ENCODE peak calls at places on chromosomes 12 and 14, in ten cellular contexts. E is NCI-H2081; X is astrocyte of the cerebellum; V is posterior cingulate gyrus; W is activated naive CD4-positive, alpha-beta T cell; R is GM12865; N is WERI-Rb-1; M is EL; O is activated CD4-positive, alpha-beta T cell treated with anti-CD3 and anti-CD28 coated beads, Interleukin-2, amount 50 U/mL, for 1 hour; U is T-helper 17 cell. T is an unnamed sample.

GRCh38 chr12:21296751-21297406 is 37.8 kb downstream of the SLCO1A2 start:
- DNase-seq in E (no peak), X (peak), V (no peak), W (no peak), R (peak), N (no peak), M (peak), O (no peak), U (no peak), T (no peak)

GRCh38 chr14:53391631-53392030 is 238.5 kb upstream of the DDHD1 start:
- DNase-seq in E (no peak), X (peak), V (no peak), W (no peak), R (no peak), N (no peak), M (peak), O (no peak), U (no peak), T (no peak)

GRCh38 chr12:52436000-52436827 is 2.0 kb upstream of the KRT75 start:
- DNase-seq in E (no peak), X (peak), V (no peak), W (no peak), R (no peak), N (no peak), M (no peak), O (no peak), U (no peak), T (no peak)

GRCh38 chr12:113007166-113007565 is 28.8 kb downstream of the OAS2 start:
- DNase-seq in E (no peak), X (peak), V (no peak), W (no peak), R (no peak), N (no peak), M (peak), O (no peak), U (no peak), T (no peak)

GRCh38 chr14:99562848-99563748 is 40.9 kb downstream of the CCDC85C start:
- DNase-seq in E (peak), X (peak), V (peak), W (no peak), R (no peak), N (peak), M (no peak), O (no peak), U (no peak), T (no peak)

GRCh38 chr12:92573104-92573503 is 129.7 kb upstream of the PLEKHG7 start:
- DNase-seq in E (no peak), X (no peak), V (no peak), W (no peak), R (no peak), N (no peak), M (no peak), O (no peak), U (no peak), T (no peak)

GRCh38 chr14:102071283-102071998 is 15.4 kb downstream of the HSP90AA1 start:
- DNase-seq in E (no peak), X (no peak), V (no peak), W (no peak), R (no peak), N (no peak), M (peak), O (no peak), U (no peak), T (no peak)

GRCh38 chr12:19620222-19620621 is 180.9 kb downstream of the AEBP2 start:
- DNase-seq in E (no peak), X (no peak), V (no peak), W (no peak), R (no peak), N (no peak), M (no peak), O (no peak), U (no peak), T (no peak)

GRCh38 chr12:113601656-113602263 is 130.1 kb upstream of the LHX5 start:
- DNase-seq in E (no peak), X (no peak), V (no peak), W (no peak), R (no peak), N (no peak), M (no peak), O (no peak), U (no peak), T (no peak)

GRCh38 chr14:69133206-69134125 is 19.5 kb downstream of the DCAF5 start:
- DNase-seq in E (no peak), X (no peak), V (no peak), W (no peak), R (no peak), N (no peak), M (peak), O (no peak), U (no peak), T (no peak)

GRCh38 chr12:115044073-115044472 is 360.1 kb upstream of the TBX3 start:
- DNase-seq in E (no peak), X (no peak), V (no peak), W (no peak), R (no peak), N (no peak), M (no peak), O (no peak), U (no peak), T (no peak)

GRCh38 chr12:124777399-124778372 is 86.0 kb downstream of the SCARB1 start:
- DNase-seq in E (no peak), X (no peak), V (no peak), W (no peak), R (no peak), N (no peak), M (no peak), O (no peak), U (no peak), T (no peak)

GRCh38 chr14:47857646-47858045 is 182.2 kb upstream of the MDGA2 start:
- DNase-seq in E (no peak), X (no peak), V (no peak), W (no peak), R (no peak), N (no peak), M (no peak), O (no peak), U (no peak), T (no peak)

GRCh38 chr12:29081101-29081500 is 68.0 kb upstream of the FAR2 start:
- DNase-seq in E (no peak), X (no peak), V (no peak), W (no peak), R (no peak), N (no peak), M (no peak), O (no peak), U (no peak), T (no peak)

GRCh38 chr12:19967486-19967885 is 400.9 kb upstream of the PDE3A start:
- DNase-seq in E (peak), X (peak), V (no peak), W (no peak), R (peak), N (no peak), M (peak), O (no peak), U (no peak), T (peak)

GRCh38 chr12:15910864-15911696 is at the start of gene DERA:
- DNase-seq in E (peak), X (peak), V (peak), W (no peak), R (peak), N (peak), M (peak), O (peak), U (peak), T (peak)

GRCh38 chr12:123928274-123928865 is 44.3 kb downstream of the CCDC92 start:
- DNase-seq in E (no peak), X (no peak), V (peak), W (no peak), R (no peak), N (peak), M (no peak), O (no peak), U (no peak), T (no peak)

GRCh38 chr14:22630486-22630885 is 13.7 kb downstream of the OR6J1 start:
- DNase-seq in E (no peak), X (peak), V (no peak), W (no peak), R (no peak), N (no peak), M (no peak), O (no peak), U (no peak), T (no peak)

GRCh38 chr12:4197922-4198763 is 75.4 kb upstream of the CCND2 start:
- DNase-seq in E (no peak), X (no peak), V (no peak), W (no peak), R (no peak), N (no peak), M (no peak), O (no peak), U (no peak), T (no peak)

GRCh38 chr12:47223848-47224213 is 144.1 kb upstream of the AMIGO2 start:
- DNase-seq in E (no peak), X (no peak), V (no peak), W (no peak), R (no peak), N (no peak), M (no peak), O (no peak), U (no peak), T (no peak)

GRCh38 chr14:76776306-76777251 is 15.3 kb downstream of the VASH1 start:
- DNase-seq in E (peak), X (no peak), V (peak), W (no peak), R (no peak), N (peak), M (no peak), O (no peak), U (no peak), T (no peak)

GRCh38 chr14:21039585-21040369 is 2.4 kb upstream of the RNASE7 start:
- DNase-seq in E (peak), X (peak), V (no peak), W (no peak), R (peak), N (peak), M (peak), O (peak), U (no peak), T (no peak)

GRCh38 chr12:93539821-93540220 is 32.7 kb upstream of the SOCS2 start:
- DNase-seq in E (no peak), X (no peak), V (no peak), W (no peak), R (no peak), N (no peak), M (no peak), O (no peak), U (no peak), T (no peak)

GRCh38 chr14:62126885-62127478 is 364.8 kb downstream of the SNAPC1 start:
- DNase-seq in E (peak), X (peak), V (no peak), W (no peak), R (peak), N (peak), M (peak), O (no peak), U (no peak), T (no peak)

GRCh38 chr12:119772431-119772830 is 104.5 kb downstream of the PRKAB1 start:
- DNase-seq in E (no peak), X (no peak), V (no peak), W (no peak), R (no peak), N (no peak), M (peak), O (no peak), U (no peak), T (no peak)

GRCh38 chr12:63917864-63918742 is 73.6 kb downstream of the SRGAP1 start:
- DNase-seq in E (peak), X (peak), V (no peak), W (no peak), R (peak), N (peak), M (peak), O (no peak), U (no peak), T (peak)

GRCh38 chr14:32468955-32469354 is 139.9 kb downstream of the AKAP6 start:
- DNase-seq in E (no peak), X (peak), V (no peak), W (no peak), R (no peak), N (no peak), M (peak), O (no peak), U (no peak), T (no peak)

GRCh38 chr14:20873370-20874177 is 17.6 kb upstream of the RNASE3 start:
- DNase-seq in E (peak), X (no peak), V (peak), W (peak), R (peak), N (peak), M (peak), O (peak), U (peak), T (peak)

GRCh38 chr12:120642806-120643205 is 2.4 kb downstream of the CABP1 start:
- DNase-seq in E (no peak), X (no peak), V (no peak), W (no peak), R (no peak), N (no peak), M (no peak), O (no peak), U (no peak), T (no peak)

T was measured in CD14-positive monocyte.